ENCODE peak calls at places on chromosomes 3 and 15, in four cellular contexts. Z is GM12878, C is NT2/D1, E is HepG2. A is an unnamed sample.
A peak's percentile ranks its signal among the peaks of the same experiment; 100 is the strongest.

GRCh38 chr15:72474912-72475601 is 927 bp downstream of the ARIH1 start:
- DNase-seq in E (peak; percentile 67), C (peak; percentile 36), Z (peak; percentile 35), A (peak; percentile 47)

GRCh38 chr15:98442379-98442833 is 205.9 kb upstream of the IGF1R start:
- DNase-seq in Z (no peak), C (peak; percentile 66), E (peak; percentile 51), A (peak; percentile 82)

GRCh38 chr3:134360046-134360445 is 14.2 kb downstream of the AMOTL2 start:
- DNase-seq in Z (no peak), E (no peak), C (no peak), A (no peak)

GRCh38 chr3:99818818-99819217 is 1.2 kb downstream of the CMSS1 start:
- DNase-seq in E (no peak), C (no peak), Z (no peak), A (no peak)

GRCh38 chr15:101326462-101327146 is 31.6 kb upstream of the SNRPA1 start:
- DNase-seq in E (no peak), Z (no peak), C (no peak), A (no peak)

GRCh38 chr3:22159004-22159695 is 408.1 kb upstream of the ZNF385D start:
- DNase-seq in C (no peak), E (peak; percentile 43), Z (no peak), A (no peak)

GRCh38 chr3:117820900-117821299 is 1111.3 kb downstream of the TUSC7 start:
- DNase-seq in C (no peak), E (no peak), Z (no peak), A (no peak)

GRCh38 chr15:42688301-42688700 is 48.6 kb downstream of the CDAN1 start:
- DNase-seq in C (no peak), E (no peak), Z (no peak), A (no peak)

GRCh38 chr15:73346735-73347312 is 21.9 kb downstream of the HCN4 start:
- DNase-seq in C (no peak), Z (no peak), E (peak; percentile 27), A (peak; percentile 69)

GRCh38 chr3:54257114-54257513 is 134.8 kb downstream of the CACNA2D3 start:
- DNase-seq in E (no peak), C (no peak), Z (no peak), A (no peak)

GRCh38 chr3:4660936-4661335 is 167.8 kb downstream of the ITPR1 start:
- DNase-seq in Z (no peak), E (no peak), C (no peak), A (no peak)

DNA sequence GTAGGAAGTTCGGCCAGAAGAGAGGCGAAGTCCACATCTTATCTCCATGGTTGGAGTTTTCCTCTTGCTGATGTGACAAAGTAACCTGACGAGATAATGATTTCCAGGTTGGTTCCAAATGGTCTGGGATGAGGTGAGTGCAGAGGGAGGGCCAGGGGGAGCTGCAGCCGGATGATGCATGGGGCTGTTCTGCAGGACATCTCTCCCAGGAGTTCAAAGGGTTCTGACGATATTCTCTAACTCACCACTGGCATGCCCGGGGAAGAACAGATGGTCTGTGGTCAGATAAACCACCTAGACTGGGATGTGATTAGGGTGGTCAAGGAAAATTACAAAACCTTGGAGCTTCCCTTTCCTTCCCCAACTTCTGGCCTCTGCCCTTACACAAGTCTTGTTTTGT is 83.3 kb upstream of the WNT5A start:
- DNase-seq in E (no peak), C (no peak), Z (no peak), A (no peak)
- TF ChIP-seq SUZ12 in E (no peak), C (no peak), Z (no peak), A (no peak)

GRCh38 chr15:35522061-35522460 is 23.9 kb downstream of the DPH6 start:
- DNase-seq in E (no peak), C (no peak), Z (no peak), A (peak; percentile 2)
- TF ChIP-seq SUZ12 in E (no peak), C (no peak), Z (no peak), A (no peak)

DNA sequence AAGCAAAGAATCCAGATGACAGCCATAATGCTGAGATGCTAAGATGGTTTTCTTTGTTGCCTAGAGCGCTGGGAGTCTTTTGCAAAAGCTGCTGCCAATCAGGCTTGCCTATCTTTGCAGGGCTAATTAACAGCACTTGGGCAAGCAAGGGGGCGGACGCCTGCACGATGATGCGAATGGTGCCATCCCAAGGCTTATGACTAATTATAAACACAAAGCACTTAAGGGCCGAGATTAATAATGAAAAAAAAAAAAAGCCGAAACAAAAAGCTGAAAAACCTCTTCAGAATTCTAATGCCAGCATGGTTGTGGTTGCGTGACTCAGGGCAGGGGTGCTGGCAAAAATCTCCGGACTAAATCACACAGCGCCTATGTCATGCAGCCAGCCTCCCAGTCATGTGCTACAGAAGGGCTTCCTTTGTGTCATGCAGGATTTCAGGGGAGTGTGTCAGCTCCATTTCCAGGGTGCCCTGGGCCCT is 184.9 kb upstream of the ANKRD28 start:
- DNase-seq in C (no peak), Z (no peak), E (no peak), A (no peak)
- TF ChIP-seq SUZ12 in C (no peak), Z (no peak), E (no peak), A (no peak)

GRCh38 chr3:138890555-138891187 is 55.9 kb upstream of the PIK3CB start:
- DNase-seq in C (no peak), Z (peak; percentile 57), E (no peak), A (no peak)
- TF ChIP-seq SUZ12 in C (no peak), Z (no peak), E (no peak), A (no peak)

GRCh38 chr3:114310701-114311100 is 16.9 kb downstream of the TIGIT start:
- DNase-seq in E (no peak), Z (no peak), C (no peak), A (no peak)
- TF ChIP-seq SUZ12 in E (no peak), Z (no peak), C (no peak), A (no peak)

GRCh38 chr3:52181543-52181942 is 16.4 kb upstream of the ALAS1 start:
- DNase-seq in C (no peak), E (no peak), Z (no peak), A (no peak)
- TF ChIP-seq SUZ12 in C (no peak), E (no peak), Z (no peak), A (no peak)

GRCh38 chr15:90883526-90883931 is 775 bp upstream of the FES start:
- DNase-seq in Z (no peak), E (no peak), C (no peak), A (no peak)

GRCh38 chr15:90882781-90883525 is 1.4 kb upstream of the FES start:
- DNase-seq in C (no peak), E (no peak), Z (no peak), A (no peak)

GRCh38 chr15:90885432-90886290 is 1.4 kb downstream of the FES start:
- DNase-seq in E (no peak), Z (no peak), C (no peak), A (peak; percentile 82)

GRCh38 chr15:90884719-90885431 is 571 bp downstream of the FES start:
- DNase-seq in E (no peak), Z (no peak), C (no peak), A (no peak)

GRCh38 chr15:90883971-90884718 is at the start of gene FES:
- DNase-seq in Z (no peak), C (no peak), E (no peak), A (no peak)
- TF ChIP-seq SUZ12 in Z (no peak), C (no peak), E (no peak), A (no peak)